ENCODE peak calls at places on chromosome 20, in seven cellular contexts. C, H, F, B, S, N and D are unnamed samples.

GRCh38 chr20:37377346-37378081 is 31.6 kb downstream of the SRC start:
- DNase-seq in C (no peak), H (peak), F (peak), B (no peak), S (no peak), N (no peak), D (no peak)

GRCh38 chr20:32522525-32522774 is 62.7 kb downstream of the NOL4L start:
- DNase-seq in C (no peak), H (no peak), F (no peak), B (no peak), S (no peak), N (peak), D (no peak)

GRCh38 chr20:5714261-5715041 is 35.8 kb upstream of the SHLD1 start:
- DNase-seq in C (no peak), H (peak), F (no peak), B (no peak), S (no peak), N (no peak), D (no peak)

GRCh38 chr20:36405255-36405654 is 99.1 kb downstream of the DLGAP4 start:
- DNase-seq in C (no peak), H (no peak), F (no peak), B (no peak), S (no peak), N (no peak), D (no peak)

GRCh38 chr20:57439432-57439831 is 48.2 kb downstream of the RBM38 start:
- DNase-seq in C (peak), H (peak), F (peak), B (no peak), S (peak), N (peak), D (no peak)

GRCh38 chr20:5715068-5715841 is 34.9 kb upstream of the SHLD1 start:
- DNase-seq in C (no peak), H (no peak), F (no peak), B (no peak), S (no peak), N (no peak), D (no peak)

GRCh38 chr20:11918280-11918952 is 723 bp downstream of the BTBD3 start:
- DNase-seq in C (no peak), H (no peak), F (no peak), B (no peak), S (no peak), N (no peak), D (no peak)

GRCh38 chr20:43191946-43192847 is 2.5 kb upstream of the PTPRT start:
- DNase-seq in C (no peak), H (peak), F (no peak), B (no peak), S (no peak), N (no peak), D (no peak)

GRCh38 chr20:42688576-42688975 is 501.1 kb downstream of the PTPRT start:
- DNase-seq in C (no peak), H (no peak), F (no peak), B (no peak), S (no peak), N (no peak), D (no peak)

GRCh38 chr20:32731882-32732266 is 11.4 kb downstream of the COMMD7 start:
- DNase-seq in C (no peak), H (peak), F (no peak), B (no peak), S (no peak), N (no peak), D (no peak)

GRCh38 chr20:9912858-9913434 is 74.1 kb upstream of the PAK5 start:
- DNase-seq in C (no peak), H (peak), F (no peak), B (no peak), S (peak), N (peak), D (no peak)

GRCh38 chr20:40462600-40462999 is 226.4 kb downstream of the MAFB start:
- DNase-seq in C (no peak), H (no peak), F (no peak), B (no peak), S (no peak), N (no peak), D (no peak)

GRCh38 chr20:17343631-17344447 is 117.0 kb downstream of the PCSK2 start:
- DNase-seq in C (no peak), H (no peak), F (no peak), B (no peak), S (no peak), N (no peak), D (no peak)

GRCh38 chr20:19628570-19629134 is 129.4 kb upstream of the RIN2 start:
- DNase-seq in C (no peak), H (peak), F (no peak), B (no peak), S (peak), N (peak), D (no peak)

GRCh38 chr20:5786930-5787826 is 37.0 kb downstream of the SHLD1 start:
- DNase-seq in C (no peak), H (peak), F (no peak), B (no peak), S (no peak), N (peak), D (no peak)

GRCh38 chr20:13681248-13682125 is 42.8 kb upstream of the TASP1 start:
- DNase-seq in C (no peak), H (peak), F (no peak), B (no peak), S (no peak), N (no peak), D (no peak)

GRCh38 chr20:47013606-47014005 is 119.0 kb downstream of the EYA2 start:
- DNase-seq in C (no peak), H (no peak), F (no peak), B (no peak), S (no peak), N (no peak), D (no peak)

GRCh38 chr20:34888468-34888867 is 12.1 kb downstream of the ACSS2 start:
- DNase-seq in C (no peak), H (no peak), F (no peak), B (no peak), S (no peak), N (no peak), D (no peak)

GRCh38 chr20:40952231-40952630 is 76.4 kb upstream of the TOP1 start:
- DNase-seq in C (no peak), H (no peak), F (peak), B (no peak), S (no peak), N (no peak), D (no peak)

GRCh38 chr20:57006411-57007170 is 259.9 kb downstream of the BMP7 start:
- DNase-seq in C (no peak), H (peak), F (no peak), B (no peak), S (no peak), N (no peak), D (no peak)

GRCh38 chr20:23766531-23766930 is 15.8 kb upstream of the CST1 start:
- DNase-seq in C (no peak), H (no peak), F (no peak), B (no peak), S (no peak), N (no peak), D (no peak)

GRCh38 chr20:56875052-56875663 is 246.1 kb downstream of the TFAP2C start:
- DNase-seq in C (no peak), H (peak), F (peak), B (no peak), S (no peak), N (no peak), D (no peak)

GRCh38 chr20:6053776-6054688 is at the start of gene LRRN4:
- DNase-seq in C (no peak), H (no peak), F (no peak), B (no peak), S (peak), N (no peak), D (no peak)

GRCh38 chr20:57570145-57570850 is 9.4 kb downstream of the PCK1 start:
- DNase-seq in C (no peak), H (no peak), F (no peak), B (no peak), S (no peak), N (no peak), D (no peak)

GRCh38 chr20:47795214-47795667 is 10.0 kb upstream of the SULF2 start:
- DNase-seq in C (peak), H (peak), F (no peak), B (no peak), S (no peak), N (peak), D (peak)

GRCh38 chr20:39252035-39252434 is 289.9 kb downstream of the DHX35 start:
- DNase-seq in C (no peak), H (no peak), F (no peak), B (no peak), S (no peak), N (no peak), D (no peak)

GRCh38 chr20:23366384-23366783 is 4.4 kb downstream of the GZF1 start:
- DNase-seq in C (no peak), H (no peak), F (no peak), B (no peak), S (no peak), N (no peak), D (no peak)

DNA sequence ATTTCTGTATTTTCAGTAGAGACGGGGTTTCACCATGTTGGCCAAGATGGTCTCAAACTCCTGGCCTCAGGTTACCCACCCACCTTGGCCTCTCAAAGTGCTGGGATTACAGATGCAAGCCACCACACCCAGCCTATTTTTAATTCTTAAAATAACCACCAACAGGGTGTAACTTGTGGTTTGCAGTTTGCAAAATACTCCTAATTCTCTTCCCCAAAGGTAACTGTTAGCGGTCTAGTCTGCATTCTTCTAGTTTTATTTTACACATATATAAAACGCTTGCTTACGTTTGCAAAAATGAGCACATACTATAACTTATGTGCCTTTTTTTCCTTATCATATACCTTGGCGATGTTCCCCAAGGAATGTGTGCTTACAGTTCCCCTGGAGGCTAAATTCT is 25.6 kb upstream of the CHMP4B start:
- DNase-seq in C (no peak), H (no peak), F (no peak), B (no peak), S (no peak), N (no peak), D (no peak)
- H3K4me3 ChIP-seq in C (no peak), H (no peak), F (no peak), B (no peak), S (no peak), N (no peak), D (no peak)

GRCh38 chr20:25242231-25242630 is 5.7 kb upstream of the PYGB start:
- DNase-seq in C (no peak), H (no peak), F (no peak), B (no peak), S (no peak), N (no peak), D (peak)

GRCh38 chr20:25238319-25239037 is 9.4 kb upstream of the PYGB start:
- DNase-seq in C (no peak), H (no peak), F (peak), B (no peak), S (no peak), N (no peak), D (no peak)

GRCh38 chr20:25236450-25237304 is 11.2 kb upstream of the PYGB start:
- DNase-seq in C (no peak), H (no peak), F (no peak), B (no peak), S (no peak), N (no peak), D (no peak)

GRCh38 chr20:25239387-25240370 is 8.2 kb upstream of the PYGB start:
- DNase-seq in C (no peak), H (no peak), F (peak), B (no peak), S (no peak), N (no peak), D (no peak)

GRCh38 chr20:25237610-25238318 is 10.1 kb upstream of the PYGB start:
- DNase-seq in C (no peak), H (peak), F (peak), B (peak), S (no peak), N (peak), D (peak)
- TF ChIP-seq POLR2A in C (no peak), H (no peak), F (no peak), B (no peak), S (no peak), N (no peak), D (no peak)

GRCh38 chr20:52342913-52343312 is 151.3 kb upstream of the ZFP64 start:
- DNase-seq in C (no peak), H (no peak), F (no peak), B (no peak), S (no peak), N (no peak), D (no peak)
- TF ChIP-seq CTCF in C (no peak), H (no peak), F (no peak), B (no peak), S (no peak), N (no peak), D (no peak)

GRCh38 chr20:3101251-3101650 is 16.7 kb upstream of the AVP start:
- DNase-seq in C (no peak), H (no peak), F (no peak), B (no peak), S (no peak), N (no peak), D (no peak)
- H3K4me3 ChIP-seq in C (no peak), H (no peak), F (no peak), B (no peak), S (no peak), N (no peak), D (no peak)

DNA sequence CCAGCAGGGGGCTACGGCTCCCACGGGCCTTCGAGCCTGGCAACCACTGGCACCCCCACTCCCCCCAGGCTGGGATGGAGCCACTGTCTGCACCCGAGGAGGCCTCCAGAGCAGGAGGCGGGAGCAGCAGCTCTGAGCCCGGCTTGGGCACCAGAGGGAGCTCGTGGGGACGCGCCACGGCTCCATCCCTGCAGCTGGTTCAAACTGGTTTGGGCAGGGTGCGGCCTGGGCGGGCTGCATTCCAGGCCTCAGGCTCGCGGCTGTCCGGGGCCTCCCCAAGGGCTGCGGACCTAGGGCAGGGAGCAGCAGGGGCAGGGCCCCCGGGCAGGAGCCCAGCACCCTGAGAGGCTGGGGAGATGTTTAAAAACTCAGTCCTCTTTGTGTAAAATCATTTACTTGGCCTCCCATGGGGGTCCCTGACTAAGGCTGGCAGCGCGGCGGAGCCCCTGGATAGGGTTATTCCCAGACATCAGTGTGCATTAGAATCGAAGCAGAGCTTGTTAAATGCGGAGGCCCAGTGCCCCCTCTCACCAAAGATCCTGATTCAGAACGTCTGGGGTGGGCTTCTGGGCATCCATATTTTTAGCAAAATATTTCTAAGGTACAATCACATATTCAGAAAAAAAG is 4.1 kb upstream of the BCAS4 start:
- DNase-seq in C (peak), H (peak), F (peak), B (peak), S (peak), N (peak), D (peak)
- TF ChIP-seq POLR2A in C (no peak), H (peak), F (no peak), B (no peak), S (no peak), N (no peak), D (no peak)

GRCh38 chr20:64217539-64217938 is 38.0 kb upstream of the PCMTD2 start:
- DNase-seq in C (no peak), H (no peak), F (no peak), B (no peak), S (no peak), N (no peak), D (no peak)
- TF ChIP-seq CTCF in C (no peak), H (no peak), F (no peak), B (no peak), S (no peak), N (no peak), D (no peak)

GRCh38 chr20:62815066-62815991 is 1.5 kb upstream of the COL9A3 start:
- DNase-seq in C (no peak), H (no peak), F (no peak), B (no peak), S (no peak), N (no peak), D (no peak)

GRCh38 chr20:62814709-62815065 is 2.2 kb upstream of the COL9A3 start:
- DNase-seq in C (no peak), H (no peak), F (no peak), B (no peak), S (no peak), N (no peak), D (no peak)

GRCh38 chr20:62817975-62818591 is 1.2 kb downstream of the COL9A3 start:
- DNase-seq in C (no peak), H (no peak), F (no peak), B (no peak), S (no peak), N (no peak), D (no peak)

GRCh38 chr20:62816879-62817873 is at the start of gene COL9A3:
- DNase-seq in C (no peak), H (no peak), F (no peak), B (no peak), S (no peak), N (no peak), D (no peak)

GRCh38 chr20:62816031-62816878 is 595 bp upstream of the COL9A3 start:
- DNase-seq in C (no peak), H (no peak), F (no peak), B (no peak), S (no peak), N (no peak), D (no peak)
- H3K4me3 ChIP-seq in C (peak), H (peak), F (peak), B (peak), S (peak), N (peak), D (no peak)

DNA sequence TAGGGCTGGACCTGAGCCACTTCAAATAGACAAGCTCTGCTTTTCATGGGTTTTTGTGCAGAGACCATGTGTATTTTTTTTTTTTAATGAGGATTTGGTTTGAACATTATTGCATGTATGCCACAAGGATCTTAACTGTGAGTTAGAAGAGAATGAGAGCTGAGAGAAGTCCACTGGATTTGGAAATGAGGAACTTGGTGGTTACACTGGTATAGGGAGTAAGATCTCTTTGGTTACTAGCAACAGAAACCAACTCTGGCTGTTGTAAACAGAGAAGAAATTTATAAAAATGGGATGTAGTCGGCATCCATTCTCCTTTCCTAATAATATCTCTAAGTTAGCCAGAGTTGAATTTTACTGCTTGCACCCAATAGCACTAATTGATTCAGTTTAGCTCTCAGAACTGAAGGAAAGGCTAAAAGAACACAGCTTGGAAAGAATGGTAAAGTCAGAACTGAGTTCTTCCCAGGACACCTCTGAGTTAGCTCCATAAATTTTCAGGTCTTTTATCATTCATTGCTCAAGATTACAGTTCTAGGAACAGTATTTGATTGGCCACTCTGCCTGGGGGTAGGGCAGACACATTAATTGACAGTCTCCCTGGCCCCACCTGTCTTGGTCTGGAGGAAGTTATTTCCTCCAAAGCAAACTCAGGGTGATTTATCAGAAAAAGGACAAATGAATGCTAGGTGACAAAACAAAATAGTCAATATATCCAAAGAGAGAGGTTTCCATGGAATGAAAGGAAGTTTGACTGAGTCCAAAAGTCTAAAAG is 3.9 kb upstream of the WFDC2 start:
- DNase-seq in C (no peak), H (no peak), F (no peak), B (no peak), S (no peak), N (no peak), D (no peak)
- TF ChIP-seq POLR2A in C (no peak), H (no peak), F (no peak), B (no peak), S (no peak), N (no peak), D (no peak)